ENCODE peak calls at places on chromosomes 1 and 21, in ten cellular contexts. One of them, this sample, is unnamed.

GRCh38 chr1:21164266-21164665 is 12.4 kb downstream of the EIF4G3 start:
- DNase-seq in osteocyte: no peak
- DNase-seq in esophagus squamous epithelium: no peak
- DNase-seq in WTC11: no peak
- DNase-seq in dorsolateral prefrontal cortex: no peak
- DNase-seq in AG04449: no peak
- DNase-seq in prostate gland: no peak
- DNase-seq in nephron progenitor cell: no peak
- DNase-seq in omental fat pad: no peak
- DNase-seq in endothelial cell: no peak
- DNase-seq in this sample: no peak

GRCh38 chr1:44571712-44572571 is 102.3 kb downstream of the TMEM53 start:
- DNase-seq in esophagus squamous epithelium: no peak
- DNase-seq in prostate gland: no peak
- DNase-seq in nephron progenitor cell: no peak
- DNase-seq in omental fat pad: no peak
- DNase-seq in AG04449: no peak
- DNase-seq in osteocyte: no peak
- DNase-seq in dorsolateral prefrontal cortex: no peak
- DNase-seq in WTC11: no peak
- DNase-seq in endothelial cell: no peak
- DNase-seq in this sample: peak; percentile 57

GRCh38 chr1:203307690-203308126 is 2.4 kb downstream of the BTG2 start:
- DNase-seq in endothelial cell: no peak
- DNase-seq in osteocyte: no peak
- DNase-seq in WTC11: no peak
- DNase-seq in prostate gland: no peak
- DNase-seq in omental fat pad: no peak
- DNase-seq in dorsolateral prefrontal cortex: no peak
- DNase-seq in AG04449: no peak
- DNase-seq in nephron progenitor cell: no peak
- DNase-seq in esophagus squamous epithelium: no peak
- DNase-seq in this sample: no peak

GRCh38 chr1:211920141-211920572 is 89.6 kb upstream of the LPGAT1 start:
- DNase-seq in omental fat pad: no peak
- DNase-seq in osteocyte: no peak
- DNase-seq in nephron progenitor cell: no peak
- DNase-seq in prostate gland: peak; percentile 62
- DNase-seq in endothelial cell: no peak
- DNase-seq in dorsolateral prefrontal cortex: no peak
- DNase-seq in AG04449: peak; percentile 16
- DNase-seq in WTC11: no peak
- DNase-seq in esophagus squamous epithelium: no peak
- DNase-seq in this sample: no peak

GRCh38 chr1:7471836-7472235 is 299.3 kb upstream of the VAMP3 start:
- DNase-seq in prostate gland: no peak
- DNase-seq in nephron progenitor cell: no peak
- DNase-seq in osteocyte: no peak
- DNase-seq in endothelial cell: no peak
- DNase-seq in dorsolateral prefrontal cortex: no peak
- DNase-seq in omental fat pad: no peak
- DNase-seq in AG04449: peak; percentile 63
- DNase-seq in WTC11: no peak
- DNase-seq in esophagus squamous epithelium: no peak
- DNase-seq in this sample: no peak

GRCh38 chr1:44784094-44785026 is 3.6 kb downstream of the BEST4 start:
- DNase-seq in AG04449: no peak
- DNase-seq in WTC11: peak; percentile 64
- DNase-seq in prostate gland: no peak
- DNase-seq in nephron progenitor cell: peak; percentile 70
- DNase-seq in endothelial cell: no peak
- DNase-seq in omental fat pad: no peak
- DNase-seq in osteocyte: no peak
- DNase-seq in dorsolateral prefrontal cortex: no peak
- DNase-seq in esophagus squamous epithelium: no peak
- DNase-seq in this sample: no peak

GRCh38 chr1:154155282-154155681 is 409 bp upstream of the NUP210L start:
- DNase-seq in endothelial cell: peak; percentile 25
- DNase-seq in AG04449: no peak
- DNase-seq in osteocyte: no peak
- DNase-seq in omental fat pad: no peak
- DNase-seq in esophagus squamous epithelium: no peak
- DNase-seq in dorsolateral prefrontal cortex: no peak
- DNase-seq in WTC11: no peak
- DNase-seq in nephron progenitor cell: no peak
- DNase-seq in prostate gland: peak; percentile 17
- DNase-seq in this sample: no peak

GRCh38 chr1:54645806-54646676 is 4.5 kb downstream of the MROH7 start:
- DNase-seq in endothelial cell: no peak
- DNase-seq in dorsolateral prefrontal cortex: no peak
- DNase-seq in AG04449: no peak
- DNase-seq in esophagus squamous epithelium: no peak
- DNase-seq in omental fat pad: no peak
- DNase-seq in prostate gland: peak; percentile 8
- DNase-seq in WTC11: no peak
- DNase-seq in osteocyte: no peak
- DNase-seq in nephron progenitor cell: no peak
- DNase-seq in this sample: no peak

GRCh38 chr1:246483204-246483933 is 23.7 kb downstream of the SMYD3 start:
- DNase-seq in nephron progenitor cell: no peak
- DNase-seq in endothelial cell: no peak
- DNase-seq in AG04449: no peak
- DNase-seq in omental fat pad: no peak
- DNase-seq in prostate gland: no peak
- DNase-seq in esophagus squamous epithelium: no peak
- DNase-seq in WTC11: no peak
- DNase-seq in osteocyte: no peak
- DNase-seq in dorsolateral prefrontal cortex: no peak
- DNase-seq in this sample: no peak

GRCh38 chr1:59238993-59239392 is 57.9 kb upstream of the FGGY start:
- DNase-seq in osteocyte: no peak
- DNase-seq in prostate gland: no peak
- DNase-seq in omental fat pad: no peak
- DNase-seq in AG04449: no peak
- DNase-seq in nephron progenitor cell: no peak
- DNase-seq in esophagus squamous epithelium: no peak
- DNase-seq in WTC11: no peak
- DNase-seq in dorsolateral prefrontal cortex: no peak
- DNase-seq in endothelial cell: no peak
- DNase-seq in this sample: no peak

GRCh38 chr1:1144122-1144842 is 28.4 kb upstream of the C1orf159 start:
- DNase-seq in osteocyte: no peak
- DNase-seq in esophagus squamous epithelium: no peak
- DNase-seq in omental fat pad: no peak
- DNase-seq in dorsolateral prefrontal cortex: no peak
- DNase-seq in endothelial cell: no peak
- DNase-seq in AG04449: no peak
- DNase-seq in WTC11: peak; percentile 51
- DNase-seq in prostate gland: peak; percentile 45
- DNase-seq in nephron progenitor cell: no peak
- DNase-seq in this sample: peak; percentile 92

GRCh38 chr1:208682664-208683013 is 438.5 kb upstream of the PLXNA2 start:
- DNase-seq in esophagus squamous epithelium: no peak
- DNase-seq in dorsolateral prefrontal cortex: no peak
- DNase-seq in omental fat pad: no peak
- DNase-seq in nephron progenitor cell: no peak
- DNase-seq in osteocyte: no peak
- DNase-seq in AG04449: no peak
- DNase-seq in prostate gland: no peak
- DNase-seq in WTC11: no peak
- DNase-seq in endothelial cell: no peak
- DNase-seq in this sample: no peak

GRCh38 chr21:31946236-31946635 is 73.4 kb downstream of the HUNK start:
- DNase-seq in prostate gland: no peak
- DNase-seq in esophagus squamous epithelium: no peak
- DNase-seq in WTC11: no peak
- DNase-seq in AG04449: no peak
- DNase-seq in osteocyte: no peak
- DNase-seq in nephron progenitor cell: no peak
- DNase-seq in dorsolateral prefrontal cortex: no peak
- DNase-seq in endothelial cell: no peak
- DNase-seq in omental fat pad: no peak
- DNase-seq in this sample: no peak

GRCh38 chr1:245277276-245277675 is 122.5 kb downstream of the KIF26B start:
- DNase-seq in AG04449: no peak
- DNase-seq in endothelial cell: peak; percentile 34
- DNase-seq in WTC11: peak; percentile 65
- DNase-seq in dorsolateral prefrontal cortex: no peak
- DNase-seq in nephron progenitor cell: no peak
- DNase-seq in osteocyte: no peak
- DNase-seq in omental fat pad: no peak
- DNase-seq in esophagus squamous epithelium: no peak
- DNase-seq in prostate gland: no peak
- DNase-seq in this sample: no peak

GRCh38 chr21:44547656-44548331 is 3.5 kb downstream of the KRTAP10-2 start:
- DNase-seq in dorsolateral prefrontal cortex: no peak
- DNase-seq in nephron progenitor cell: no peak
- DNase-seq in AG04449: no peak
- DNase-seq in esophagus squamous epithelium: no peak
- DNase-seq in osteocyte: no peak
- DNase-seq in WTC11: no peak
- DNase-seq in endothelial cell: no peak
- DNase-seq in omental fat pad: no peak
- DNase-seq in prostate gland: no peak
- DNase-seq in this sample: peak; percentile 16

GRCh38 chr21:42187976-42188653 is 30.8 kb upstream of the ABCG1 start:
- DNase-seq in WTC11: no peak
- DNase-seq in osteocyte: no peak
- DNase-seq in omental fat pad: no peak
- DNase-seq in AG04449: no peak
- DNase-seq in esophagus squamous epithelium: no peak
- DNase-seq in dorsolateral prefrontal cortex: no peak
- DNase-seq in nephron progenitor cell: no peak
- DNase-seq in prostate gland: no peak
- DNase-seq in endothelial cell: no peak
- DNase-seq in this sample: no peak
- TF ChIP-seq CTCF in WTC11: no peak
- TF ChIP-seq CTCF in osteocyte: no peak
- TF ChIP-seq CTCF in omental fat pad: no peak
- TF ChIP-seq CTCF in AG04449: no peak
- TF ChIP-seq CTCF in esophagus squamous epithelium: no peak
- TF ChIP-seq CTCF in dorsolateral prefrontal cortex: no peak
- TF ChIP-seq CTCF in nephron progenitor cell: no peak
- TF ChIP-seq CTCF in prostate gland: no peak
- TF ChIP-seq CTCF in endothelial cell: no peak
- TF ChIP-seq CTCF in this sample: no peak

DNA sequence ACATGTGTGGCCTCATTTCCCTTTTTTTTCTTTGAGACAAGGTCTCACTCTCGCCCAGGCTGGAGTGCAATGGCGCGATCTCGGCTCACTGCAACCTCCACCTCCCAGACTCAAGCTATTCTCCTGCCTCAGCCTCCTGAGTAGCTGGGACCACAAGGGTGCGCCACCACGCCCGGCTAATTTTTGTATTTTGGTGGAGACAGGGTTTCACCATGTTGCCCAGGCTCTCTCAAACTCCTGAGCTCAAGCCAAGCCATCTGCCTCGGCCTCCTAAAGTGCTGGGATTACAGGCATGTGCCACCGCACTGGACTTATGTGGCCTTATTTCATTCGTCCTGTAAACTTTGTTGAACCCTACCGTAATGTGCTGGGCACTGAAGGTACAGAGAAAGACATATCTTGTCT is 569 bp upstream of the WARS2 start:
- DNase-seq in prostate gland: no peak
- DNase-seq in osteocyte: no peak
- DNase-seq in esophagus squamous epithelium: no peak
- DNase-seq in WTC11: peak; percentile 54
- DNase-seq in endothelial cell: peak; percentile 35
- DNase-seq in AG04449: no peak
- DNase-seq in dorsolateral prefrontal cortex: no peak
- DNase-seq in omental fat pad: no peak
- DNase-seq in nephron progenitor cell: peak; percentile 17
- DNase-seq in this sample: peak; percentile 49
- TF ChIP-seq CTCF in prostate gland: no peak
- TF ChIP-seq CTCF in osteocyte: peak; percentile 52
- TF ChIP-seq CTCF in esophagus squamous epithelium: peak; percentile 35
- TF ChIP-seq CTCF in WTC11: peak; percentile 16
- TF ChIP-seq CTCF in endothelial cell: peak; percentile 15
- TF ChIP-seq CTCF in AG04449: peak; percentile 15
- TF ChIP-seq CTCF in dorsolateral prefrontal cortex: no peak
- TF ChIP-seq CTCF in omental fat pad: no peak
- TF ChIP-seq CTCF in nephron progenitor cell: no peak
- TF ChIP-seq CTCF in this sample: no peak

GRCh38 chr1:224114787-224115175 is 870 bp downstream of the FBXO28 start:
- DNase-seq in AG04449: no peak
- DNase-seq in esophagus squamous epithelium: no peak
- DNase-seq in osteocyte: no peak
- DNase-seq in nephron progenitor cell: no peak
- DNase-seq in endothelial cell: no peak
- DNase-seq in dorsolateral prefrontal cortex: no peak
- DNase-seq in WTC11: no peak
- DNase-seq in prostate gland: no peak
- DNase-seq in omental fat pad: no peak
- DNase-seq in this sample: no peak

GRCh38 chr1:224113545-224113917 is 380 bp upstream of the FBXO28 start:
- DNase-seq in dorsolateral prefrontal cortex: no peak
- DNase-seq in esophagus squamous epithelium: no peak
- DNase-seq in AG04449: no peak
- DNase-seq in osteocyte: no peak
- DNase-seq in WTC11: no peak
- DNase-seq in omental fat pad: no peak
- DNase-seq in endothelial cell: no peak
- DNase-seq in nephron progenitor cell: no peak
- DNase-seq in prostate gland: no peak
- DNase-seq in this sample: no peak

GRCh38 chr1:224113005-224113404 is 906 bp upstream of the FBXO28 start:
- DNase-seq in AG04449: no peak
- DNase-seq in esophagus squamous epithelium: no peak
- DNase-seq in dorsolateral prefrontal cortex: no peak
- DNase-seq in osteocyte: no peak
- DNase-seq in WTC11: no peak
- DNase-seq in prostate gland: peak; percentile 13
- DNase-seq in endothelial cell: no peak
- DNase-seq in omental fat pad: no peak
- DNase-seq in nephron progenitor cell: no peak
- DNase-seq in this sample: no peak

GRCh38 chr1:224116131-224116530 is 2.2 kb downstream of the FBXO28 start:
- DNase-seq in nephron progenitor cell: no peak
- DNase-seq in AG04449: no peak
- DNase-seq in prostate gland: no peak
- DNase-seq in omental fat pad: no peak
- DNase-seq in esophagus squamous epithelium: no peak
- DNase-seq in dorsolateral prefrontal cortex: no peak
- DNase-seq in osteocyte: no peak
- DNase-seq in WTC11: no peak
- DNase-seq in endothelial cell: no peak
- DNase-seq in this sample: no peak

GRCh38 chr1:224113918-224114786 is at the start of gene FBXO28:
- DNase-seq in AG04449: peak; percentile 61
- DNase-seq in prostate gland: peak; percentile 95
- DNase-seq in nephron progenitor cell: peak; percentile 94
- DNase-seq in endothelial cell: peak; percentile 81
- DNase-seq in WTC11: peak; percentile 96
- DNase-seq in omental fat pad: peak; percentile 83
- DNase-seq in osteocyte: peak; percentile 96
- DNase-seq in dorsolateral prefrontal cortex: peak; percentile 88
- DNase-seq in esophagus squamous epithelium: peak; percentile 60
- DNase-seq in this sample: peak; percentile 96
- TF ChIP-seq CTCF in AG04449: no peak
- TF ChIP-seq CTCF in prostate gland: no peak
- TF ChIP-seq CTCF in nephron progenitor cell: no peak
- TF ChIP-seq CTCF in endothelial cell: no peak
- TF ChIP-seq CTCF in WTC11: no peak
- TF ChIP-seq CTCF in omental fat pad: no peak
- TF ChIP-seq CTCF in osteocyte: no peak
- TF ChIP-seq CTCF in dorsolateral prefrontal cortex: peak; percentile 29
- TF ChIP-seq CTCF in esophagus squamous epithelium: no peak
- TF ChIP-seq CTCF in this sample: no peak

GRCh38 chr1:5690291-5690690 is 301.9 kb downstream of the NPHP4 start:
- DNase-seq in prostate gland: no peak
- DNase-seq in osteocyte: no peak
- DNase-seq in nephron progenitor cell: no peak
- DNase-seq in esophagus squamous epithelium: no peak
- DNase-seq in WTC11: no peak
- DNase-seq in dorsolateral prefrontal cortex: no peak
- DNase-seq in AG04449: no peak
- DNase-seq in omental fat pad: no peak
- DNase-seq in endothelial cell: no peak
- DNase-seq in this sample: no peak
- TF ChIP-seq CTCF in prostate gland: no peak
- TF ChIP-seq CTCF in osteocyte: no peak
- TF ChIP-seq CTCF in nephron progenitor cell: no peak
- TF ChIP-seq CTCF in esophagus squamous epithelium: no peak
- TF ChIP-seq CTCF in WTC11: no peak
- TF ChIP-seq CTCF in dorsolateral prefrontal cortex: no peak
- TF ChIP-seq CTCF in AG04449: no peak
- TF ChIP-seq CTCF in omental fat pad: no peak
- TF ChIP-seq CTCF in endothelial cell: no peak
- TF ChIP-seq CTCF in this sample: no peak

This sample was measured in mucosa of descending colon.